ENCODE peak calls at places on chromosomes 1 and 21, in five cellular contexts. D is MCF 10A; M is central memory CD8-positive, alpha-beta T cell; Q is activated CD4-positive, alpha-beta T cell treated with anti-CD3 and anti-CD28 coated beads, Interleukin-2, amount 50 U/mL, for 1 hour; P is ELR. V is an unnamed sample.

GRCh38 chr1:97870574-97870973 is 50.3 kb downstream of the DPYD start:
- DNase-seq in M (no peak), P (no peak), Q (no peak), D (no peak), V (no peak)

GRCh38 chr1:109723351-109723750 is 11.3 kb downstream of the GSTM5 start:
- DNase-seq in D (no peak), Q (no peak), P (no peak), M (no peak), V (no peak)

GRCh38 chr1:115041654-115042053 is 12.0 kb downstream of the TSHB start:
- DNase-seq in M (no peak), D (peak), P (peak), Q (no peak), V (peak)

GRCh38 chr21:43967981-43968380 is 44.1 kb upstream of the TRAPPC10 start:
- DNase-seq in D (no peak), Q (no peak), P (no peak), M (no peak), V (no peak)

GRCh38 chr1:20485527-20486456 is at the start of gene CAMK2N1:
- DNase-seq in D (peak), P (peak), Q (peak), M (no peak), V (peak)

GRCh38 chr1:84146375-84147032 is 2.4 kb downstream of the PRKACB start:
- DNase-seq in P (peak), D (peak), Q (no peak), M (no peak), V (no peak)

GRCh38 chr1:11594222-11594621 is 60.0 kb downstream of the FBXO2 start:
- DNase-seq in M (no peak), Q (no peak), P (peak), D (no peak), V (peak)

GRCh38 chr1:94863919-94864318 is 43.8 kb downstream of the SLC44A3 start:
- DNase-seq in P (peak), D (peak), M (no peak), Q (no peak), V (peak)

GRCh38 chr1:32540589-32540988 is 1.4 kb downstream of the ZBTB8A start:
- DNase-seq in D (peak), M (no peak), P (no peak), Q (no peak), V (no peak)

GRCh38 chr1:48109390-48110009 is 112.3 kb upstream of the TRABD2B start:
- DNase-seq in P (peak), D (peak), Q (no peak), M (no peak), V (peak)

GRCh38 chr1:41713141-41713540 is 205.6 kb downstream of the HIVEP3 start:
- DNase-seq in D (no peak), Q (no peak), M (no peak), P (no peak), V (no peak)

GRCh38 chr1:105210747-105211146 is 1461.0 kb downstream of the AMY1C start:
- DNase-seq in D (no peak), Q (no peak), M (no peak), P (no peak), V (no peak)

GRCh38 chr1:36913523-36914060 is 120.7 kb downstream of the GRIK3 start:
- DNase-seq in M (no peak), P (no peak), Q (no peak), D (no peak), V (no peak)

GRCh38 chr1:106200711-106201110 is 855.8 kb upstream of the PRMT6 start:
- DNase-seq in Q (no peak), D (no peak), M (no peak), P (no peak), V (no peak)

GRCh38 chr1:242739246-242739645 is 214.7 kb upstream of the PLD5 start:
- DNase-seq in M (no peak), D (no peak), P (no peak), Q (no peak), V (no peak)

GRCh38 chr1:36653850-36654249 is 171.1 kb upstream of the CSF3R start:
- DNase-seq in M (no peak), Q (no peak), D (peak), P (no peak), V (peak)

GRCh38 chr1:222754386-222755139 is 17.6 kb downstream of the FAM177B start:
- DNase-seq in D (peak), P (peak), M (no peak), Q (no peak), V (peak)

GRCh38 chr1:23525558-23526174 is 5.4 kb downstream of the E2F2 start:
- DNase-seq in M (no peak), Q (no peak), D (no peak), P (no peak), V (no peak)

GRCh38 chr1:97186381-97186780 is 464.8 kb downstream of the PTBP2 start:
- DNase-seq in P (peak), M (no peak), Q (no peak), D (peak), V (no peak)